ENCODE peak calls at places on chromosomes 6 and 20, in six cellular contexts. One of them, this sample, is unnamed.

GRCh38 chr20:5657190-5657872 is 92.9 kb upstream of the SHLD1 start:
- DNase-seq in heart right ventricle: peak; percentile 46
- DNase-seq in upper lobe of right lung: no peak
- DNase-seq in BJ: peak; percentile 73
- DNase-seq in astrocyte of the spinal cord: peak; percentile 93
- DNase-seq in uterus: peak; percentile 49
- DNase-seq in this sample: no peak

GRCh38 chr20:14710941-14711340 is 373.5 kb upstream of the FLRT3 start:
- DNase-seq in BJ: no peak
- DNase-seq in uterus: no peak
- DNase-seq in astrocyte of the spinal cord: no peak
- DNase-seq in heart right ventricle: no peak
- DNase-seq in upper lobe of right lung: no peak
- DNase-seq in this sample: no peak

GRCh38 chr6:134249412-134249758 is 68.5 kb downstream of the SGK1 start:
- DNase-seq in uterus: no peak
- DNase-seq in heart right ventricle: no peak
- DNase-seq in upper lobe of right lung: no peak
- DNase-seq in astrocyte of the spinal cord: no peak
- DNase-seq in BJ: no peak
- DNase-seq in this sample: no peak

GRCh38 chr6:156423829-156424228 is 353.3 kb upstream of the ARID1B start:
- DNase-seq in uterus: no peak
- DNase-seq in astrocyte of the spinal cord: no peak
- DNase-seq in heart right ventricle: no peak
- DNase-seq in upper lobe of right lung: no peak
- DNase-seq in BJ: no peak
- DNase-seq in this sample: no peak

GRCh38 chr20:23702021-23702420 is 13.2 kb upstream of the CST4 start:
- DNase-seq in BJ: no peak
- DNase-seq in astrocyte of the spinal cord: no peak
- DNase-seq in uterus: no peak
- DNase-seq in upper lobe of right lung: no peak
- DNase-seq in heart right ventricle: no peak
- DNase-seq in this sample: no peak

GRCh38 chr6:118963003-118963402 is 28.0 kb upstream of the MCM9 start:
- DNase-seq in heart right ventricle: no peak
- DNase-seq in astrocyte of the spinal cord: peak; percentile 23
- DNase-seq in uterus: no peak
- DNase-seq in BJ: no peak
- DNase-seq in upper lobe of right lung: no peak
- DNase-seq in this sample: no peak

GRCh38 chr6:10407674-10408054 is 7.2 kb downstream of the TFAP2A start:
- DNase-seq in BJ: no peak
- DNase-seq in heart right ventricle: no peak
- DNase-seq in upper lobe of right lung: no peak
- DNase-seq in uterus: no peak
- DNase-seq in astrocyte of the spinal cord: no peak
- DNase-seq in this sample: no peak

GRCh38 chr6:37048851-37049734 is 43.6 kb downstream of the FGD2 start:
- DNase-seq in uterus: peak; percentile 64
- DNase-seq in astrocyte of the spinal cord: peak; percentile 81
- DNase-seq in BJ: peak; percentile 68
- DNase-seq in upper lobe of right lung: no peak
- DNase-seq in heart right ventricle: no peak
- DNase-seq in this sample: peak; percentile 80

GRCh38 chr6:79631800-79632172 is 657 bp downstream of the SH3BGRL2 start:
- DNase-seq in BJ: no peak
- DNase-seq in astrocyte of the spinal cord: no peak
- DNase-seq in uterus: no peak
- DNase-seq in heart right ventricle: no peak
- DNase-seq in upper lobe of right lung: no peak
- DNase-seq in this sample: peak; percentile 21

GRCh38 chr6:134757911-134758361 is 192.0 kb downstream of the ALDH8A1 start:
- DNase-seq in heart right ventricle: no peak
- DNase-seq in BJ: no peak
- DNase-seq in upper lobe of right lung: no peak
- DNase-seq in uterus: no peak
- DNase-seq in astrocyte of the spinal cord: no peak
- DNase-seq in this sample: no peak

GRCh38 chr20:44384423-44385027 is 29.0 kb downstream of the HNF4A start:
- DNase-seq in upper lobe of right lung: peak; percentile 92
- DNase-seq in uterus: peak; percentile 69
- DNase-seq in astrocyte of the spinal cord: peak; percentile 62
- DNase-seq in BJ: no peak
- DNase-seq in heart right ventricle: peak; percentile 72
- DNase-seq in this sample: peak; percentile 76

DNA sequence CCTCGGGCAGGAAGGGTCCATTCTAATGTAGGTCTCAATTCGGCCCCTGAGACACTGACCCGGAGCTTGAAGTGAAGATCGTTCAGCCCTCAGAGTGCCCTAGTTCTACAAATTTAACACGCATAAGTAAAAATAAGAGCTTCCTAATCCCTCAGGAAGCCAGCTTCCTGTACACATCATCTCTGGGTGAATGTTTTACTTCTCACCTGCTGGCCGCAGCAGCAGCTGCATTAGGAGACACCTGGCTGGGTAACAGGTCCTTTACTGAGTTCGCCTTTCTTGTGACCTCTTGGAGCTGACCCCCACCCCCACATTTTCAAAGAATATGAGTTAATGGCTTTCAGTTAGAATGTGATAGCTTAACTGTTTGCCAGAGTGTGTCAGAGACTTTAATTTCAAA is 165.0 kb downstream of the SMOC2 start:
- DNase-seq in astrocyte of the spinal cord: no peak
- DNase-seq in upper lobe of right lung: no peak
- DNase-seq in heart right ventricle: no peak
- DNase-seq in uterus: no peak
- DNase-seq in BJ: no peak
- DNase-seq in this sample: no peak
- TF ChIP-seq CTCF in astrocyte of the spinal cord: no peak
- TF ChIP-seq CTCF in upper lobe of right lung: no peak
- TF ChIP-seq CTCF in heart right ventricle: no peak
- TF ChIP-seq CTCF in uterus: no peak
- TF ChIP-seq CTCF in BJ: no peak
- TF ChIP-seq CTCF in this sample: no peak

GRCh38 chr6:130148181-130148580 is 74.6 kb downstream of the SAMD3 start:
- DNase-seq in BJ: no peak
- DNase-seq in upper lobe of right lung: no peak
- DNase-seq in uterus: no peak
- DNase-seq in astrocyte of the spinal cord: no peak
- DNase-seq in heart right ventricle: no peak
- DNase-seq in this sample: no peak
- TF ChIP-seq CTCF in BJ: no peak
- TF ChIP-seq CTCF in upper lobe of right lung: no peak
- TF ChIP-seq CTCF in uterus: no peak
- TF ChIP-seq CTCF in astrocyte of the spinal cord: peak; percentile 23
- TF ChIP-seq CTCF in heart right ventricle: no peak
- TF ChIP-seq CTCF in this sample: peak; percentile 31

GRCh38 chr6:28537509-28538140 is 11.9 kb downstream of the GPX5 start:
- DNase-seq in heart right ventricle: no peak
- DNase-seq in astrocyte of the spinal cord: peak; percentile 8
- DNase-seq in upper lobe of right lung: no peak
- DNase-seq in uterus: no peak
- DNase-seq in BJ: no peak
- DNase-seq in this sample: no peak

GRCh38 chr6:28537065-28537464 is 11.4 kb downstream of the GPX5 start:
- DNase-seq in uterus: no peak
- DNase-seq in astrocyte of the spinal cord: peak; percentile 13
- DNase-seq in upper lobe of right lung: no peak
- DNase-seq in heart right ventricle: no peak
- DNase-seq in BJ: no peak
- DNase-seq in this sample: no peak

GRCh38 chr6:28530777-28531176 is 5.1 kb downstream of the GPX5 start:
- DNase-seq in heart right ventricle: no peak
- DNase-seq in BJ: no peak
- DNase-seq in astrocyte of the spinal cord: no peak
- DNase-seq in uterus: no peak
- DNase-seq in upper lobe of right lung: no peak
- DNase-seq in this sample: no peak

GRCh38 chr6:28531479-28532128 is 5.9 kb downstream of the GPX5 start:
- DNase-seq in astrocyte of the spinal cord: no peak
- DNase-seq in uterus: no peak
- DNase-seq in heart right ventricle: no peak
- DNase-seq in BJ: no peak
- DNase-seq in upper lobe of right lung: no peak
- DNase-seq in this sample: no peak

DNA sequence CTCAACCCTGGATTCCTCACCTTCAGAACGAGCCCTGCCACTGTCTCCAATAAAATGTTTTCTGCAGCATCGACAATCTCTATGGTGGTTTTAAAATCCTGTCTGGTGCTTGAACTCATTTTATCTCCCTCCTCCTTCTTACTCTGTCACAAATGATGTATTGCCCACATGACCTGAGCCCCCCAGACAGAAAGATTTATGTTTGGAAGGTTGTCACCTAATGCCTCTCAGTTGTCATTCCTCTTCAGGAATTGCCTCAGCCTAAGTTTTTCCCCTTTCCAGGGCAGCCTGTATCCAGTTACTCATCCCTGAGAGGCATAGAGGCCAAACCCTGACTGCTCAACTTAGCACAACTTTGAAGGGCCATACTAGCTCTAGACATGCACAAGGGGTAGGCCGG is 9.2 kb downstream of the GPX5 start:
- DNase-seq in BJ: no peak
- DNase-seq in upper lobe of right lung: no peak
- DNase-seq in uterus: no peak
- DNase-seq in astrocyte of the spinal cord: no peak
- DNase-seq in heart right ventricle: no peak
- DNase-seq in this sample: no peak
- TF ChIP-seq CTCF in BJ: no peak
- TF ChIP-seq CTCF in upper lobe of right lung: no peak
- TF ChIP-seq CTCF in uterus: no peak
- TF ChIP-seq CTCF in astrocyte of the spinal cord: no peak
- TF ChIP-seq CTCF in heart right ventricle: no peak
- TF ChIP-seq CTCF in this sample: no peak

GRCh38 chr20:50730765-50731054 is 670 bp upstream of the PARD6B start:
- DNase-seq in heart right ventricle: no peak
- DNase-seq in upper lobe of right lung: no peak
- DNase-seq in astrocyte of the spinal cord: peak; percentile 36
- DNase-seq in uterus: no peak
- DNase-seq in BJ: no peak
- DNase-seq in this sample: no peak

GRCh38 chr20:50728486-50728980 is 2.8 kb upstream of the PARD6B start:
- DNase-seq in uterus: no peak
- DNase-seq in BJ: no peak
- DNase-seq in heart right ventricle: no peak
- DNase-seq in upper lobe of right lung: no peak
- DNase-seq in astrocyte of the spinal cord: no peak
- DNase-seq in this sample: no peak

GRCh38 chr20:50728981-50729874 is 2.2 kb upstream of the PARD6B start:
- DNase-seq in heart right ventricle: no peak
- DNase-seq in BJ: no peak
- DNase-seq in upper lobe of right lung: no peak
- DNase-seq in uterus: no peak
- DNase-seq in astrocyte of the spinal cord: no peak
- DNase-seq in this sample: no peak

GRCh38 chr20:50731055-50731929 is at the start of gene PARD6B:
- DNase-seq in heart right ventricle: peak; percentile 94
- DNase-seq in BJ: peak; percentile 68
- DNase-seq in uterus: peak; percentile 96
- DNase-seq in upper lobe of right lung: peak; percentile 99
- DNase-seq in astrocyte of the spinal cord: peak; percentile 94
- DNase-seq in this sample: peak; percentile 100

GRCh38 chr20:50729925-50730764 is 1.2 kb upstream of the PARD6B start:
- DNase-seq in BJ: no peak
- DNase-seq in astrocyte of the spinal cord: peak; percentile 28
- DNase-seq in uterus: no peak
- DNase-seq in heart right ventricle: no peak
- DNase-seq in upper lobe of right lung: no peak
- DNase-seq in this sample: no peak
- TF ChIP-seq CTCF in BJ: no peak
- TF ChIP-seq CTCF in astrocyte of the spinal cord: no peak
- TF ChIP-seq CTCF in uterus: no peak
- TF ChIP-seq CTCF in heart right ventricle: no peak
- TF ChIP-seq CTCF in upper lobe of right lung: no peak
- TF ChIP-seq CTCF in this sample: no peak

GRCh38 chr6:121222656-121223055 is 111.6 kb downstream of the TBC1D32 start:
- DNase-seq in uterus: no peak
- DNase-seq in BJ: no peak
- DNase-seq in astrocyte of the spinal cord: peak; percentile 49
- DNase-seq in heart right ventricle: no peak
- DNase-seq in upper lobe of right lung: no peak
- DNase-seq in this sample: no peak
- TF ChIP-seq CTCF in uterus: no peak
- TF ChIP-seq CTCF in BJ: no peak
- TF ChIP-seq CTCF in astrocyte of the spinal cord: no peak
- TF ChIP-seq CTCF in heart right ventricle: no peak
- TF ChIP-seq CTCF in upper lobe of right lung: peak; percentile 7
- TF ChIP-seq CTCF in this sample: no peak

DNA sequence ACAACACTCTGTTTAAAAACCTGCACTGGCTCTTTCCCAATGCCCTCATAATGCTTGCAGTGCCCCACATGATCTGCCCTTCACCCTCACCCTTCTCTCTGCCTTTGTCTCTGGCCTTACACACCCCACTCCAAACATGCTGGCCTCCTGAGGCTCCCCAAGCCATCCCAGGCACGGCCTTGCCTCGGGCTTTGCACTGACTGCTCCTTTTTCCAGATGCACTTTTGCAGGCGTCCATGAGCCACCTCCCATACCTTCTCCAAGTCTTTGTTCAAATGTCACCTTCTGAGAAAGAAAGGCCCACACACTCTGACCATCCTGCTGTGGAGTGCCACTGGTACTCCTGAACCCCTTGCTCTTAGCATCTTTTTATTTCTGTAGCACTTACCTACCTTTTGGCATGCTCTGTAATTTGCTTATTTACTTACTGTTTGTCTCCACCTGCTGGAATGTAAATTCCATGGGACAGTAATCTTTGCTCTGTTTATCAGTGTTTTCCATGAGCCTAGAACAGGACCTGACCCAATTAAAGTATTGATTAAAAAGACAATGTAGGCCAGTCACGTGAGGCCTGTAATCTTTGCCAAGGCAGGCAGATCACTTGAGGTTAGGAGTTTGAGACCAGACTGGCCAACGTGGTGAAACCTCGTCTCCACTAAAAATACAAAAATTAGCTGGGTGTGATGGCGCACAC is 30.7 kb downstream of the GFRA4 start:
- DNase-seq in heart right ventricle: no peak
- DNase-seq in BJ: no peak
- DNase-seq in upper lobe of right lung: no peak
- DNase-seq in uterus: no peak
- DNase-seq in astrocyte of the spinal cord: no peak
- DNase-seq in this sample: no peak
- TF ChIP-seq CTCF in heart right ventricle: no peak
- TF ChIP-seq CTCF in BJ: no peak
- TF ChIP-seq CTCF in upper lobe of right lung: no peak
- TF ChIP-seq CTCF in uterus: no peak
- TF ChIP-seq CTCF in astrocyte of the spinal cord: no peak
- TF ChIP-seq CTCF in this sample: no peak

GRCh38 chr20:45892049-45892816 is 1.1 kb downstream of the CTSA start:
- DNase-seq in BJ: no peak
- DNase-seq in heart right ventricle: no peak
- DNase-seq in uterus: no peak
- DNase-seq in upper lobe of right lung: no peak
- DNase-seq in astrocyte of the spinal cord: no peak
- DNase-seq in this sample: no peak
- TF ChIP-seq CTCF in BJ: peak; percentile 43
- TF ChIP-seq CTCF in heart right ventricle: no peak
- TF ChIP-seq CTCF in uterus: no peak
- TF ChIP-seq CTCF in upper lobe of right lung: peak; percentile 19
- TF ChIP-seq CTCF in astrocyte of the spinal cord: peak; percentile 33
- TF ChIP-seq CTCF in this sample: no peak

GRCh38 chr20:32823078-32823477 is 3.3 kb downstream of the MAPRE1 start:
- DNase-seq in astrocyte of the spinal cord: peak; percentile 66
- DNase-seq in uterus: no peak
- DNase-seq in heart right ventricle: no peak
- DNase-seq in BJ: peak; percentile 66
- DNase-seq in upper lobe of right lung: no peak
- DNase-seq in this sample: no peak
- TF ChIP-seq CTCF in astrocyte of the spinal cord: peak; percentile 25
- TF ChIP-seq CTCF in uterus: no peak
- TF ChIP-seq CTCF in heart right ventricle: no peak
- TF ChIP-seq CTCF in BJ: peak; percentile 45
- TF ChIP-seq CTCF in upper lobe of right lung: no peak
- TF ChIP-seq CTCF in this sample: no peak